ENCODE peak calls at places on chromosomes 5 and 9, in four cellular contexts. Z is HTR-8/SVneo, G is GM23248, X is HS-5. V is an unnamed sample.

GRCh38 chr9:133135193-133135745 is 14.2 kb upstream of the RALGDS start:
- DNase-seq in X (peak), Z (peak), G (peak), V (peak)

GRCh38 chr9:106846847-106847246 is 16.1 kb upstream of the ZNF462 start:
- DNase-seq in G (peak), X (peak), Z (peak), V (no peak)

GRCh38 chr5:74766348-74766886 is 500 bp downstream of the GFM2 start:
- DNase-seq in Z (peak), G (peak), X (no peak), V (peak)

GRCh38 chr5:18653216-18653752 is 1019.0 kb downstream of the TAF11L14 start:
- DNase-seq in Z (no peak), G (no peak), X (no peak), V (no peak)

GRCh38 chr5:98638701-98639100 is 134.8 kb upstream of the RGMB start:
- DNase-seq in X (no peak), Z (no peak), G (peak), V (peak)

GRCh38 chr5:171984748-171985419 is 21.6 kb downstream of the FBXW11 start:
- DNase-seq in X (peak), G (peak), Z (peak), V (no peak)

GRCh38 chr9:133778336-133778995 is 40.3 kb upstream of the SARDH start:
- DNase-seq in Z (no peak), G (no peak), X (no peak), V (no peak)

GRCh38 chr5:65157906-65158603 is 323.7 kb downstream of the ADAMTS6 start:
- DNase-seq in Z (no peak), G (no peak), X (no peak), V (no peak)

GRCh38 chr5:54693936-54694510 is 176.5 kb downstream of the SNX18 start:
- DNase-seq in G (no peak), Z (no peak), X (no peak), V (no peak)

GRCh38 chr5:93579561-93580386 is 1.2 kb downstream of the NR2F1-AS1 start:
- DNase-seq in X (peak), G (peak), Z (peak), V (no peak)

GRCh38 chr5:3604501-3604900 is 8.9 kb downstream of the IRX1 start:
- DNase-seq in G (peak), Z (no peak), X (no peak), V (no peak)

GRCh38 chr9:5708414-5708813 is 79.5 kb downstream of the RIC1 start:
- DNase-seq in Z (no peak), X (no peak), G (peak), V (no peak)

GRCh38 chr5:107248065-107248695 is 422.6 kb downstream of the EFNA5 start:
- DNase-seq in Z (peak), G (peak), X (no peak), V (peak)

GRCh38 chr5:31743678-31744077 is 104.7 kb downstream of the PDZD2 start:
- DNase-seq in X (no peak), G (no peak), Z (no peak), V (no peak)

GRCh38 chr9:98191615-98192502 is 578 bp downstream of the CORO2A start:
- DNase-seq in X (no peak), Z (peak), G (peak), V (no peak)

GRCh38 chr5:72093231-72093630 is 14.0 kb upstream of the MAP1B start:
- DNase-seq in Z (no peak), X (no peak), G (peak), V (no peak)

GRCh38 chr5:152290181-152290580 is 114.9 kb downstream of the NMUR2 start:
- DNase-seq in G (no peak), Z (no peak), X (no peak), V (no peak)

GRCh38 chr9:6212722-6213375 is 2.8 kb upstream of the IL33 start:
- DNase-seq in Z (no peak), X (no peak), G (peak), V (no peak)

GRCh38 chr5:56481147-56481997 is 248.2 kb upstream of the ANKRD55 start:
- DNase-seq in Z (no peak), G (peak), X (no peak), V (no peak)

GRCh38 chr5:1105350-1106265 is 6.3 kb downstream of the SLC12A7 start:
- DNase-seq in Z (no peak), G (no peak), X (no peak), V (peak)

V was measured in epithelial cell of proximal tubule.